ENCODE peak calls at places on chromosomes 2 and 18, in four cellular contexts. F, R, W and Y are unnamed samples.

GRCh38 chr2:221506469-221506868 is 65.6 kb downstream of the EPHA4 start:
- DNase-seq in F (no peak), R (no peak), W (no peak), Y (no peak)

GRCh38 chr18:44520981-44521672 is 159.6 kb upstream of the SETBP1 start:
- DNase-seq in F (no peak), R (peak), W (no peak), Y (no peak)

GRCh38 chr18:5309888-5310470 is 14.5 kb upstream of the ZBTB14 start:
- DNase-seq in F (no peak), R (no peak), W (peak), Y (peak)

GRCh38 chr2:132383956-132384355 is 32.6 kb upstream of the GPR39 start:
- DNase-seq in F (no peak), R (no peak), W (no peak), Y (peak)

GRCh38 chr2:165959371-165959770 is 5.8 kb upstream of the TTC21B start:
- DNase-seq in F (no peak), R (no peak), W (no peak), Y (no peak)

GRCh38 chr2:241763551-241764271 is 12.9 kb upstream of the GAL3ST2 start:
- DNase-seq in F (peak), R (no peak), W (peak), Y (no peak)

GRCh38 chr2:31729442-31730092 is 148.8 kb upstream of the SRD5A2 start:
- DNase-seq in F (no peak), R (peak), W (no peak), Y (peak)

GRCh38 chr2:238916875-238917590 is 69.1 kb downstream of the TWIST2 start:
- DNase-seq in F (no peak), R (no peak), W (no peak), Y (no peak)

GRCh38 chr2:170243118-170243837 is 65.3 kb downstream of the MYO3B start:
- DNase-seq in F (no peak), R (no peak), W (no peak), Y (no peak)

GRCh38 chr2:176079851-176080539 is 3.8 kb downstream of the EVX2 start:
- DNase-seq in F (no peak), R (peak), W (peak), Y (no peak)

GRCh38 chr2:58521803-58522602 is 280.9 kb upstream of the FANCL start:
- DNase-seq in F (no peak), R (no peak), W (no peak), Y (no peak)

GRCh38 chr2:25042321-25043240 is 705 bp downstream of the EFR3B start:
- DNase-seq in F (peak), R (peak), W (peak), Y (no peak)

GRCh38 chr2:178280261-178280852 is 86.0 kb downstream of the OSBPL6 start:
- DNase-seq in F (peak), R (peak), W (peak), Y (peak)

GRCh38 chr18:8962906-8963635 is 139.4 kb upstream of the NDUFV2 start:
- DNase-seq in F (no peak), R (no peak), W (no peak), Y (no peak)

GRCh38 chr2:159456500-159457426 is 159.6 kb downstream of the BAZ2B start:
- DNase-seq in F (no peak), R (peak), W (no peak), Y (no peak)

GRCh38 chr2:239439383-239440315 is 38.8 kb upstream of the HDAC4 start:
- DNase-seq in F (no peak), R (no peak), W (no peak), Y (no peak)

GRCh38 chr18:56148373-56148772 is 490.0 kb downstream of the TXNL1 start:
- DNase-seq in F (no peak), R (peak), W (peak), Y (no peak)

GRCh38 chr2:20356042-20356441 is 5.4 kb upstream of the PUM2 start:
- DNase-seq in F (no peak), R (peak), W (no peak), Y (no peak)

GRCh38 chr2:120589782-120590608 is 145.7 kb upstream of the GLI2 start:
- DNase-seq in F (no peak), R (peak), W (no peak), Y (no peak)

GRCh38 chr2:70192516-70192915 is 1.7 kb upstream of the C2orf42 start:
- DNase-seq in F (no peak), R (no peak), W (no peak), Y (no peak)

GRCh38 chr2:152500777-152501176 is 165.8 kb downstream of the FMNL2 start:
- DNase-seq in F (peak), R (no peak), W (no peak), Y (no peak)

GRCh38 chr2:47127862-47128543 is 27.1 kb downstream of the STPG4 start:
- DNase-seq in F (no peak), R (no peak), W (no peak), Y (no peak)

GRCh38 chr2:177908182-177908581 is 164.4 kb downstream of the PDE11A start:
- DNase-seq in F (no peak), R (no peak), W (no peak), Y (no peak)

GRCh38 chr18:27413495-27414401 is 228.6 kb upstream of the CHST9 start:
- DNase-seq in F (no peak), R (peak), W (no peak), Y (no peak)

GRCh38 chr18:59597049-59597448 is 100.2 kb downstream of the CCBE1 start:
- DNase-seq in F (no peak), R (no peak), W (no peak), Y (no peak)

GRCh38 chr2:39706350-39706749 is 40.6 kb downstream of the TMEM178A start:
- DNase-seq in F (no peak), R (no peak), W (no peak), Y (no peak)

GRCh38 chr2:128390991-128391630 is 72.4 kb upstream of the HS6ST1 start:
- DNase-seq in F (no peak), R (no peak), W (no peak), Y (no peak)

GRCh38 chr2:70570041-70570661 is 16.5 kb upstream of the TGFA start:
- DNase-seq in F (no peak), R (no peak), W (no peak), Y (no peak)

GRCh38 chr2:235044501-235045271 is 92.9 kb downstream of the SH3BP4 start:
- DNase-seq in F (no peak), R (no peak), W (peak), Y (no peak)

GRCh38 chr18:10248738-10249137 is 205.7 kb upstream of the APCDD1 start:
- DNase-seq in F (no peak), R (no peak), W (no peak), Y (no peak)

GRCh38 chr18:45715212-45715780 is 8.7 kb upstream of the SLC14A1 start:
- DNase-seq in F (no peak), R (no peak), W (peak), Y (no peak)

GRCh38 chr18:7177131-7177744 is 53.7 kb upstream of the LRRC30 start:
- DNase-seq in F (no peak), R (peak), W (peak), Y (peak)

GRCh38 chr2:208373460-208374089 is 33.0 kb upstream of the PTH2R start:
- DNase-seq in F (no peak), R (peak), W (peak), Y (peak)

GRCh38 chr2:16077601-16078000 is 137.3 kb downstream of the MYCN start:
- DNase-seq in F (no peak), R (no peak), W (no peak), Y (no peak)

GRCh38 chr2:109060496-109060895 is 68.5 kb upstream of the SH3RF3 start:
- DNase-seq in F (no peak), R (no peak), W (no peak), Y (no peak)

GRCh38 chr2:121689356-121689755 is 40.1 kb upstream of the CLASP1 start:
- DNase-seq in F (no peak), R (peak), W (no peak), Y (no peak)

DNA sequence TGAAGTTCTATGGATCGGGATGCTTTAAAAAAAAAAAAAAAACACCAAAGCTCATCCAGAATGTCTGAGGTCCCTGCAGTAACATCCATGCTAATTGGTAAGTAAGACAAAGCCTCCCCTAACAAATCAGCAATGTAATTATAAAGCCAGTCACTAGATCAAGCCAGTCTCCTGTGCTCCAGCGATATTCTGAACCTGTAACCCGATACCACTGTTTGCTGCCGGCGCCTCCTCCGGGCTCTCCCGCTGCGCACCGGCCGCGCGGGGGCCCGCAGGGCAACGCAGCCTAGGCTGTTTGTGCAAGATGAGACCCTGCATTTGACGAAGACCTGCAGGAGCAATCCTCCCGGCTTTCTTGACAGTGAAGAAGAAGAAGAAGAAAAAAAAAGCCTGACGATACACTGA is 8.7 kb downstream of the SERTAD2 start:
- DNase-seq in F (peak), R (peak), W (peak), Y (peak)
- TF ChIP-seq CTCF in F (no peak), R (no peak), W (no peak), Y (peak)

GRCh38 chr18:77054606-77055428 is 77.8 kb downstream of the MBP start:
- DNase-seq in F (peak), R (peak), W (peak), Y (peak)
- TF ChIP-seq CTCF in F (peak), R (peak), W (peak), Y (peak)

DNA sequence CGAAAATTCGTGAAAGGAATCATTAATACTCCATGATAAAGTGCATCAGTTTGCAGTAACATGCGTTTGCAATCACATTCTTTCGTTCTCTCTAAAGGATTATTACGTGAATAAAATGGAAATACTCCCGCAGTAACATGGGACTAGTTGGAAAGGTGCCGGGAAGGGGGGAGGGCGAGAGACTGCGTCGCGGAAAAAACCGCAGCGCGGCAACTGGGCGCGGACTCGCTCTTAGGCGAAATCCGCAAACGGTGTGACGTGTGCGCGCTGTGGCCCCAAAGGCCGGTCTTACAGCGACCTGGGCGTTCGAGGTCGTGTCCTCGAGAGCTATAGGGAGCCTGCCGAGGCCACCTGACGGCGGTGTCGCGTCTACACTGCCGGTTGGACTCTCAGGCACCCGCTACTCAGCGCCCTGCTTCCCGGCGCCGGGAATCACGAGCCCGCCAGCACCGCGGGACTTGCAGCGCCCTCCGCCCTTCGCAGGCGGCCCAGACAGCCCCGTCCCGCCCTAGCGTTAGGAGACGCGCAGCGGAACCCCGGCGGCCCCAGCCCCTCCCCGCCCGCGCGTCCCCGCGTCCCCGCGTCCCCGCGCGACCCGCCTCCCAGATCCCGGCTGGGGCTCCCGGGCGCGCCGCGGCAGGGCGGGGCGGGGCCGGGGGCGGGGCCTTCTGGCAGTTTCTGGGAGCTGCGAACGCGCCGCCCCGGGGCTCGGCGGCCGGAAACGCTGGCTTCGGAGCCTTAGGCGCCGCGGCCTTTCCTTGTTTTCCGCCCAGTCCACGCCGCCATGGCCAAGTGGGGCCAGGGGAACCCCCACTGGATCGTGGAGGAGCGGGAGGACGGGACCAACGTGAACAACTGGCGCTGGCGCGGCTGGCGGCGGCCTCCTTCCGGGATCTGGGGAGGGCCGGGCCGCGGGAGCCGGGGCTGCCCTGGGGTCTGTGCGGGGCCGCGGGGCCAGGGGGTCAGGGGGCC is 15.1 kb downstream of the C2orf74 start:
- DNase-seq in F (peak), R (peak), W (peak), Y (peak)
- TF ChIP-seq CTCF in F (peak), R (no peak), W (no peak), Y (peak)

DNA sequence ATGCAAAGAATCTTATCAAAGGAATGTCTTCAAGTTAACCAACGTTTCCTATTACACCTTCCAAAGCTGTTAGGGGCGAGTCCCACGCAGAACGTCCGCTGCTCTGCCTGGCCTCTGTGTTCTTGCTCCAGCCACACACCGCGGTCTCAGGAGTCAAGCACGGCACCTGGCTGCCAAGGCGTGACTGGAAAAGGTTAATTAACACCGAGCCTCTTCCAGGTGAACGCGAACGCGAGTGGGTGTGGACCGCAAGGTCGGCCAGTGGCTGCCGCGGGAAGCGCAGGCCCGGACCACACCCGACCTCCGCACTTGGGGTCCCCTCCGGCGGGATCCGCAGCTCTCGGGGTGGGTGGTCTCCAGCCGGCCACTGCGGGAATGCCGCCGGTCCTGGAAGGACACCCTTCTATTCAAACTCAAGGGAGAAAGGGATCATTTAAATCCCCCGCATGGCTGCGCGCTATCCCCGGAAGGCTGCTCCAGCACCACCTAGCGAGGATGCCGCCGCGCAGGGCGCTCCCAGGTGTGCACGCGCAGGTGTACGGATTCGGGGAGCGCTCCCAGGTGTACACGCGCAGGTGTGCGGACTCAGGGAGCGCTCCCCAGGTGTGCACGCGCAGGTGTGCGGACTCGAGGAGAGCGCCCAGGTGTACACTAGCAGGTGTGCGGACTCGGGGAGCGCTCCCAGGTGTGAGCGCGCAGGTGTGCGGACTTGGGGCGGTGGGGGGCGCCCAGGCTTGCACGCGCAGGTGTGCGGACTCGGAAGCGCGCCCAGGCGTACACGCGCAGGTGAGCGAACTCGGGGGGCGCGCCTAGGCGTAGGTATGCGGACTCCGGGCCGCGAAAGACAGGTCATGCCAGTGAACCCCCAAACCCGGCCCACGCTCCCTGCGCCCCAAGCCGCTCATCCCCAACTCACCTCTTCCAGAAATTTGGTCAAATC is 662 bp downstream of the CYB5A start:
- DNase-seq in F (no peak), R (no peak), W (peak), Y (no peak)
- TF ChIP-seq CTCF in F (no peak), R (no peak), W (no peak), Y (no peak)

GRCh38 chr2:149259136-149259535 is 71.3 kb upstream of the LYPD6 start:
- DNase-seq in F (no peak), R (no peak), W (no peak), Y (no peak)

GRCh38 chr2:149261672-149262071 is 68.7 kb upstream of the LYPD6 start:
- DNase-seq in F (no peak), R (no peak), W (no peak), Y (no peak)

DNA sequence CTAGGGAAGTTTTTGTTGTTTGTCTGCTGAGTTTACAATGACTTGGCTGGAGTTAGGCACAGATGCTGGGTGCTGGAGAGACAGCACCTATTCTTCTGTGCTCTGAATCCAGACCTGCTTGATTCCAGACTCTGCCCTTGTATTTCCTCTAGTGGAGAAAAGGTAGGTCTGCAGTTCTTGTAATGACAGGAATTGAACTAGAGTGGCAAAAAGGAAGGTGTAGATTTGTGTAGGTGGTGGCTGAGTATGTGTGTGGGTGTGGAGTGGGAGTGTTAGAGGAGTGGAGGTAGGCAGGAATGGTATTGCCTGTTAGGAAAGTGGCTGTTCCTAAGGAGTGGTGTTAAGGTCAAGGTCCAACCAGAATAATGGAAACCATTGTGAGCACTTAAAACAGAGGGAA is 71.9 kb upstream of the LYPD6 start:
- DNase-seq in F (no peak), R (no peak), W (no peak), Y (no peak)
- TF ChIP-seq CTCF in F (no peak), R (no peak), W (no peak), Y (no peak)

GRCh38 chr2:119005565-119005964 is 63.6 kb downstream of the MARCO start:
- DNase-seq in F (no peak), R (no peak), W (no peak), Y (no peak)

GRCh38 chr2:119006441-119006840 is 64.4 kb downstream of the MARCO start:
- DNase-seq in F (no peak), R (no peak), W (no peak), Y (no peak)

GRCh38 chr2:119010336-119010735 is 68.3 kb downstream of the MARCO start:
- DNase-seq in F (no peak), R (no peak), W (no peak), Y (no peak)

GRCh38 chr2:119009110-119009509 is 67.1 kb downstream of the MARCO start:
- DNase-seq in F (no peak), R (no peak), W (no peak), Y (no peak)

DNA sequence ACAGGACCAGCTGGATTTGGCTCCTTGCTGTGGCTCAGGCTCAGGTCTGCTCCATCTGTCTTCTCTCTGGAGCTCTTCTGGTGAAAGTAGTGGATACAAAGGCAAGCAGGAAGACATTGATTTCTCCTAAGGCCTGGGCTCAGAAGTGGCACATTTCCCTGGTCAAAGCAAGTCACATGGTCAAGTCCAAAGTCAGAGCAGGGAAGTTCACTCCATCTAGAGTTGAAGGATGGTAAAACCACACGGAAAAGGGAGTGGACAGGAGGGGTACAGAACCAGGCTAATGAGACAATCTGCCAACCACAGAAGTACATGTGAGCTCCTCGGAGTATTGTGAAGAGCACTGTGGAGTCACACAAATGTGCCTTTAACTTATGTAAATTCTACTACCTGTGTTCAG is 66.1 kb downstream of the MARCO start:
- DNase-seq in F (no peak), R (no peak), W (no peak), Y (no peak)
- TF ChIP-seq CTCF in F (no peak), R (no peak), W (no peak), Y (peak)

GRCh38 chr2:217948341-217948791 is 54.4 kb downstream of the TNS1 start:
- DNase-seq in F (peak), R (no peak), W (no peak), Y (no peak)
- TF ChIP-seq CTCF in F (no peak), R (no peak), W (no peak), Y (no peak)

GRCh38 chr2:219285348-219285685 is 6.2 kb downstream of the DNAJB2 start:
- DNase-seq in F (no peak), R (no peak), W (no peak), Y (no peak)

GRCh38 chr2:219287569-219288265 is 8.6 kb downstream of the DNAJB2 start:
- DNase-seq in F (no peak), R (no peak), W (no peak), Y (no peak)

GRCh38 chr2:219285894-219286425 is 6.8 kb downstream of the DNAJB2 start:
- DNase-seq in F (no peak), R (no peak), W (no peak), Y (no peak)

GRCh38 chr2:219284501-219285347 is 5.6 kb downstream of the DNAJB2 start:
- DNase-seq in F (no peak), R (no peak), W (no peak), Y (no peak)

GRCh38 chr2:219286436-219287115 is 7.4 kb downstream of the DNAJB2 start:
- DNase-seq in F (no peak), R (no peak), W (no peak), Y (peak)
- TF ChIP-seq CTCF in F (no peak), R (no peak), W (no peak), Y (peak)